ENCODE peak calls at places on chromosome 13, in seven cellular contexts. C, O, R, I, Y, L and E are unnamed samples.

GRCh38 chr13:102774210-102774560 is 599 bp upstream of the TEX30 start:
- DNase-seq in L (no peak), C (no peak), I (no peak), R (no peak), O (no peak), Y (no peak), E (no peak)

GRCh38 chr13:29954082-29955043 is 103.9 kb upstream of the UBL3 start:
- DNase-seq in O (no peak), Y (no peak), L (no peak), R (no peak), I (no peak), C (no peak), E (no peak)

GRCh38 chr13:19864339-19865309 is 1.2 kb upstream of the ZMYM5 start:
- DNase-seq in L (no peak), Y (no peak), I (no peak), C (peak; percentile 37), R (no peak), O (peak; percentile 64), E (peak; percentile 81)

GRCh38 chr13:111282425-111282824 is 38.0 kb upstream of the TEX29 start:
- DNase-seq in I (no peak), L (no peak), C (no peak), O (no peak), R (no peak), Y (no peak), E (no peak)

GRCh38 chr13:42048323-42048624 is 174 bp upstream of the DGKH start:
- DNase-seq in C (peak; percentile 18), R (no peak), Y (no peak), L (no peak), I (no peak), O (no peak), E (no peak)

GRCh38 chr13:98761126-98761978 is 8.9 kb upstream of the SLC15A1 start:
- DNase-seq in I (peak; percentile 34), L (peak; percentile 11), Y (no peak), C (no peak), R (no peak), O (no peak), E (no peak)

GRCh38 chr13:42612021-42612765 is 38.2 kb downstream of the TNFSF11 start:
- DNase-seq in O (no peak), L (no peak), Y (no peak), I (no peak), R (no peak), C (no peak), E (no peak)

GRCh38 chr13:22846551-22846950 is 334.2 kb upstream of the SGCG start:
- DNase-seq in O (no peak), C (no peak), Y (no peak), L (no peak), R (no peak), I (no peak), E (no peak)

GRCh38 chr13:24745861-24746617 is 17.9 kb upstream of the RNF17 start:
- DNase-seq in L (no peak), Y (no peak), C (no peak), R (no peak), I (no peak), O (no peak), E (no peak)

GRCh38 chr13:98240974-98241373 is 63.9 kb upstream of the RNF113B start:
- DNase-seq in Y (no peak), L (no peak), I (no peak), C (no peak), R (no peak), O (no peak), E (no peak)

GRCh38 chr13:103833453-103833852 is 767.2 kb upstream of the SLC10A2 start:
- DNase-seq in C (no peak), I (no peak), O (no peak), Y (no peak), L (no peak), R (no peak), E (no peak)

GRCh38 chr13:30191491-30192100 is 115.8 kb downstream of the KATNAL1 start:
- DNase-seq in O (no peak), L (no peak), C (no peak), I (no peak), Y (no peak), R (no peak), E (no peak)

GRCh38 chr13:93547886-93548285 is 321.3 kb downstream of the GPC6 start:
- DNase-seq in R (no peak), I (no peak), Y (no peak), C (no peak), L (no peak), O (no peak), E (no peak)

GRCh38 chr13:36345438-36346221 is 564 bp downstream of the SPART start:
- DNase-seq in C (peak; percentile 39), L (no peak), R (no peak), Y (no peak), I (peak; percentile 35), O (no peak), E (no peak)

GRCh38 chr13:109387438-109387837 is 398.9 kb downstream of the IRS2 start:
- DNase-seq in C (no peak), R (no peak), L (no peak), I (no peak), Y (no peak), O (no peak), E (no peak)

GRCh38 chr13:58024103-58024502 is 392.6 kb downstream of the PCDH17 start:
- DNase-seq in C (no peak), O (no peak), L (no peak), Y (no peak), R (no peak), I (no peak), E (no peak)

GRCh38 chr13:108368240-108368898 is 98.9 kb downstream of the TNFSF13B start:
- DNase-seq in L (no peak), C (no peak), O (no peak), R (no peak), I (no peak), Y (no peak), E (no peak)

GRCh38 chr13:91111476-91112190 is 235.9 kb upstream of the MIR17HG start:
- DNase-seq in R (no peak), L (no peak), I (no peak), O (no peak), C (no peak), Y (no peak), E (no peak)

GRCh38 chr13:25037057-25037813 is 58.7 kb upstream of the PABPC3 start:
- DNase-seq in L (no peak), I (peak; percentile 52), Y (no peak), C (peak; percentile 33), O (peak; percentile 62), R (peak; percentile 55), E (peak; percentile 41)

GRCh38 chr13:100333141-100333540 is 244.2 kb downstream of the PCCA start:
- DNase-seq in C (no peak), O (no peak), I (no peak), Y (no peak), R (no peak), L (no peak), E (no peak)

GRCh38 chr13:101612736-101613135 is 160.3 kb downstream of the ITGBL1 start:
- DNase-seq in L (no peak), R (no peak), Y (no peak), C (no peak), O (no peak), I (no peak), E (no peak)

GRCh38 chr13:93227280-93227905 is 786 bp downstream of the GPC6 start:
- DNase-seq in I (peak; percentile 28), C (peak; percentile 41), R (no peak), Y (no peak), L (no peak), O (peak; percentile 74), E (peak; percentile 62)

GRCh38 chr13:104993708-104994107 is 1541.8 kb downstream of the EFNB2 start:
- DNase-seq in C (no peak), O (no peak), I (no peak), L (no peak), Y (no peak), R (no peak), E (no peak)

DNA sequence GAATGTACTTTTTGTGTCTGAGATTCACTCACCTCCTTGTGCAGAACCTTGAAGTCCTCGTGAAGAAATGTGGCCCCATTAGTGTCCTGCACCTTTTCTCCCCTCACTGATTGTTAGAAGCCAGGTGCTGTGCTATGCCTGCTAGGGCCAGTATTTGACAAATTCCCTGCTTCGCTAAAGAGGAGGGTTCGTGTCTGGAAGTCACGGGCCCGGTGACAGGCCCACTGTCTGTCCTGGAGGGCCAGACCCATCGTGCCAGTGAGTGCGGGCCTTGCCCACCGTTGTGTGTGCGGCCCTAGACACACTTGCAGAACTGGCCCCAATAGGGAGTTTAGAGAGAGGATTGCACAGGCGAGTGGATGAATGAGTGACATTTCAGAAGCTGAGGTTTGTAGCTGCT is 36.8 kb upstream of the GAS6 start:
- DNase-seq in Y (no peak), C (no peak), R (no peak), L (no peak), I (no peak), O (no peak), E (no peak)
- TF ChIP-seq JUND in Y (no peak), C (no peak), R (no peak), L (no peak), I (no peak), O (no peak), E (no peak)

DNA sequence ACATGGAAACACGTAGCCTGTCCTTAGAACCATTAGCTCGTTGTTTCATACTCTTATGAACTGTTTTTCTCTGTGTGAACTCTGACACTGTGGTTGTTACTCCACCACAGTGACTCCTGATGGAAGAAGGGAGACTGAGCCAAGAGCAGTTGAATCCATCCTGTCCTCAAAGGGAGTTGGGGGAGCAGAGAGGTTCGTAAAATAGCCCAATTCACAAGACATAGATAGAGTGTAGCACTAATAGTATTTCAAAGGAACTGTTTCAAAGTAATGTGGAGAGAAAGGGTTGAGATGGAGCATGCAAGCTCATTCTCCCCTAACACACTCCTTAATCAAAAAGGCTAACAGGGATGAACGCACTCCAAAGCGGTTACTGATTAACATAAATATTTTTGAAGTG is 964.7 kb downstream of the PCDH9 start:
- DNase-seq in O (no peak), R (no peak), I (no peak), Y (no peak), L (no peak), C (no peak), E (no peak)
- TF ChIP-seq JUND in O (no peak), R (no peak), I (no peak), Y (no peak), L (no peak), C (no peak), E (no peak)

GRCh38 chr13:27639186-27639585 is 17.5 kb downstream of the POLR1D start:
- DNase-seq in Y (no peak), C (no peak), L (no peak), R (no peak), O (no peak), I (no peak), E (no peak)
- TF ChIP-seq JUND in Y (no peak), C (no peak), L (no peak), R (no peak), O (no peak), I (no peak), E (no peak)

GRCh38 chr13:80447747-80448146 is 106.8 kb upstream of the SPRY2 start:
- DNase-seq in C (no peak), I (no peak), R (no peak), O (no peak), Y (no peak), L (no peak), E (no peak)

GRCh38 chr13:80441968-80442367 is 101.0 kb upstream of the SPRY2 start:
- DNase-seq in C (no peak), R (no peak), L (no peak), I (no peak), Y (no peak), O (no peak), E (no peak)

GRCh38 chr13:80444240-80445015 is 103.5 kb upstream of the SPRY2 start:
- DNase-seq in C (no peak), Y (no peak), L (no peak), I (no peak), O (no peak), R (no peak), E (peak; percentile 35)

GRCh38 chr13:80438521-80438920 is 97.6 kb upstream of the SPRY2 start:
- DNase-seq in C (no peak), L (no peak), Y (no peak), O (no peak), R (no peak), I (no peak), E (no peak)

GRCh38 chr13:80442613-80443012 is 101.7 kb upstream of the SPRY2 start:
- DNase-seq in O (no peak), Y (no peak), R (no peak), L (no peak), I (no peak), C (no peak), E (no peak)
- TF ChIP-seq JUND in O (no peak), Y (no peak), R (no peak), L (no peak), I (no peak), C (no peak), E (no peak)